ENCODE peak calls at places on chromosomes 6 and 20, in eight cellular contexts. One of them, this sample, is unnamed.

GRCh38 chr6:11381801-11382513 is 149.5 kb upstream of the NEDD9 start:
- DNase-seq in GM23338: no peak
- DNase-seq in A673: no peak
- DNase-seq in HepG2: no peak
- DNase-seq in SK-N-MC: no peak
- DNase-seq in MM.1S: peak; percentile 88
- DNase-seq in fibroblast of lung: no peak
- DNase-seq in GM23248: no peak
- DNase-seq in this sample: no peak

GRCh38 chr6:3194535-3195376 is 32.7 kb downstream of the TUBB2B start:
- DNase-seq in MM.1S: no peak
- DNase-seq in GM23338: peak; percentile 86
- DNase-seq in SK-N-MC: no peak
- DNase-seq in A673: peak; percentile 64
- DNase-seq in GM23248: no peak
- DNase-seq in HepG2: no peak
- DNase-seq in fibroblast of lung: peak; percentile 79
- DNase-seq in this sample: no peak

GRCh38 chr6:39452306-39452705 is 129.8 kb upstream of the KCNK16 start:
- DNase-seq in MM.1S: no peak
- DNase-seq in GM23248: peak; percentile 82
- DNase-seq in SK-N-MC: no peak
- DNase-seq in A673: peak; percentile 91
- DNase-seq in GM23338: no peak
- DNase-seq in HepG2: no peak
- DNase-seq in fibroblast of lung: peak; percentile 85
- DNase-seq in this sample: peak; percentile 43

GRCh38 chr20:35653893-35654292 is 10.8 kb downstream of the CPNE1 start:
- DNase-seq in A673: no peak
- DNase-seq in SK-N-MC: no peak
- DNase-seq in GM23248: no peak
- DNase-seq in HepG2: no peak
- DNase-seq in GM23338: no peak
- DNase-seq in fibroblast of lung: no peak
- DNase-seq in MM.1S: no peak
- DNase-seq in this sample: no peak

GRCh38 chr6:11538049-11538798 is 675 bp downstream of the TMEM170B start:
- DNase-seq in HepG2: no peak
- DNase-seq in MM.1S: no peak
- DNase-seq in GM23338: peak; percentile 69
- DNase-seq in SK-N-MC: no peak
- DNase-seq in A673: peak; percentile 51
- DNase-seq in fibroblast of lung: peak; percentile 6
- DNase-seq in GM23248: peak; percentile 52
- DNase-seq in this sample: no peak

GRCh38 chr6:137399949-137400443 is 94.2 kb downstream of the OLIG3 start:
- DNase-seq in MM.1S: no peak
- DNase-seq in GM23248: no peak
- DNase-seq in A673: no peak
- DNase-seq in GM23338: peak; percentile 31
- DNase-seq in fibroblast of lung: no peak
- DNase-seq in HepG2: no peak
- DNase-seq in SK-N-MC: no peak
- DNase-seq in this sample: no peak

GRCh38 chr20:40650707-40651106 is 38.3 kb downstream of the MAFB start:
- DNase-seq in fibroblast of lung: peak; percentile 9
- DNase-seq in MM.1S: no peak
- DNase-seq in A673: no peak
- DNase-seq in GM23338: no peak
- DNase-seq in HepG2: no peak
- DNase-seq in SK-N-MC: no peak
- DNase-seq in GM23248: no peak
- DNase-seq in this sample: no peak

GRCh38 chr6:3410385-3411360 is 46.2 kb downstream of the SLC22A23 start:
- DNase-seq in GM23338: peak; percentile 97
- DNase-seq in MM.1S: no peak
- DNase-seq in GM23248: peak; percentile 71
- DNase-seq in SK-N-MC: no peak
- DNase-seq in A673: peak; percentile 84
- DNase-seq in HepG2: peak; percentile 95
- DNase-seq in fibroblast of lung: peak; percentile 48
- DNase-seq in this sample: peak; percentile 73

GRCh38 chr6:124962617-124963415 is 579 bp downstream of the RNF217 start:
- DNase-seq in MM.1S: no peak
- DNase-seq in GM23248: peak; percentile 65
- DNase-seq in A673: peak; percentile 57
- DNase-seq in SK-N-MC: no peak
- DNase-seq in GM23338: peak; percentile 63
- DNase-seq in fibroblast of lung: peak; percentile 52
- DNase-seq in HepG2: no peak
- DNase-seq in this sample: peak; percentile 25

GRCh38 chr20:63536241-63536977 is 767 bp downstream of the PTK6 start:
- DNase-seq in SK-N-MC: no peak
- DNase-seq in GM23338: no peak
- DNase-seq in GM23248: peak; percentile 89
- DNase-seq in fibroblast of lung: no peak
- DNase-seq in HepG2: no peak
- DNase-seq in A673: peak; percentile 52
- DNase-seq in MM.1S: no peak
- DNase-seq in this sample: peak; percentile 72

GRCh38 chr20:32574296-32575226 is 10.6 kb downstream of the NOL4L start:
- DNase-seq in A673: peak; percentile 59
- DNase-seq in GM23338: peak; percentile 59
- DNase-seq in fibroblast of lung: peak; percentile 90
- DNase-seq in MM.1S: no peak
- DNase-seq in SK-N-MC: no peak
- DNase-seq in GM23248: peak; percentile 91
- DNase-seq in HepG2: no peak
- DNase-seq in this sample: peak; percentile 34

GRCh38 chr6:1377526-1378223 is 11.7 kb upstream of the FOXF2 start:
- DNase-seq in HepG2: no peak
- DNase-seq in A673: no peak
- DNase-seq in MM.1S: no peak
- DNase-seq in fibroblast of lung: no peak
- DNase-seq in SK-N-MC: no peak
- DNase-seq in GM23248: no peak
- DNase-seq in GM23338: peak; percentile 66
- DNase-seq in this sample: no peak
- TF ChIP-seq EZH2 in HepG2: peak; percentile 53
- TF ChIP-seq EZH2 in A673: peak; percentile 33
- TF ChIP-seq EZH2 in MM.1S: no peak
- TF ChIP-seq EZH2 in fibroblast of lung: peak; percentile 6
- TF ChIP-seq EZH2 in SK-N-MC: peak; percentile 55
- TF ChIP-seq EZH2 in GM23248: no peak
- TF ChIP-seq EZH2 in GM23338: peak; percentile 75
- TF ChIP-seq EZH2 in this sample: no peak

GRCh38 chr6:40753939-40754448 is 166.8 kb upstream of the LRFN2 start:
- DNase-seq in SK-N-MC: no peak
- DNase-seq in HepG2: no peak
- DNase-seq in A673: no peak
- DNase-seq in MM.1S: no peak
- DNase-seq in fibroblast of lung: no peak
- DNase-seq in GM23338: no peak
- DNase-seq in GM23248: no peak
- DNase-seq in this sample: no peak

GRCh38 chr6:40753048-40753447 is 165.9 kb upstream of the LRFN2 start:
- DNase-seq in MM.1S: no peak
- DNase-seq in A673: no peak
- DNase-seq in SK-N-MC: no peak
- DNase-seq in HepG2: no peak
- DNase-seq in GM23248: no peak
- DNase-seq in fibroblast of lung: no peak
- DNase-seq in GM23338: no peak
- DNase-seq in this sample: no peak

GRCh38 chr6:40754481-40755045 is 167.4 kb upstream of the LRFN2 start:
- DNase-seq in GM23248: no peak
- DNase-seq in A673: no peak
- DNase-seq in GM23338: peak; percentile 53
- DNase-seq in HepG2: no peak
- DNase-seq in MM.1S: no peak
- DNase-seq in fibroblast of lung: no peak
- DNase-seq in SK-N-MC: no peak
- DNase-seq in this sample: no peak

GRCh38 chr6:40755749-40756452 is 168.7 kb upstream of the LRFN2 start:
- DNase-seq in A673: peak; percentile 8
- DNase-seq in HepG2: no peak
- DNase-seq in fibroblast of lung: peak; percentile 75
- DNase-seq in GM23248: peak; percentile 81
- DNase-seq in MM.1S: no peak
- DNase-seq in GM23338: no peak
- DNase-seq in SK-N-MC: no peak
- DNase-seq in this sample: peak; percentile 11

GRCh38 chr6:40755046-40755681 is 168.0 kb upstream of the LRFN2 start:
- DNase-seq in fibroblast of lung: peak; percentile 67
- DNase-seq in GM23248: peak; percentile 87
- DNase-seq in SK-N-MC: no peak
- DNase-seq in HepG2: no peak
- DNase-seq in MM.1S: no peak
- DNase-seq in GM23338: peak; percentile 51
- DNase-seq in A673: no peak
- DNase-seq in this sample: no peak
- TF ChIP-seq EZH2 in fibroblast of lung: no peak
- TF ChIP-seq EZH2 in GM23248: no peak
- TF ChIP-seq EZH2 in SK-N-MC: no peak
- TF ChIP-seq EZH2 in HepG2: no peak
- TF ChIP-seq EZH2 in MM.1S: no peak
- TF ChIP-seq EZH2 in GM23338: no peak
- TF ChIP-seq EZH2 in A673: no peak
- TF ChIP-seq EZH2 in this sample: no peak

GRCh38 chr20:52972965-52973819 is 1.0 kb downstream of the TSHZ2 start:
- DNase-seq in MM.1S: peak; percentile 20
- DNase-seq in A673: no peak
- DNase-seq in GM23248: peak; percentile 56
- DNase-seq in HepG2: no peak
- DNase-seq in GM23338: peak; percentile 73
- DNase-seq in SK-N-MC: no peak
- DNase-seq in fibroblast of lung: no peak
- DNase-seq in this sample: no peak
- TF ChIP-seq EZH2 in MM.1S: no peak
- TF ChIP-seq EZH2 in A673: no peak
- TF ChIP-seq EZH2 in GM23248: no peak
- TF ChIP-seq EZH2 in HepG2: peak; percentile 81
- TF ChIP-seq EZH2 in GM23338: no peak
- TF ChIP-seq EZH2 in SK-N-MC: no peak
- TF ChIP-seq EZH2 in fibroblast of lung: no peak
- TF ChIP-seq EZH2 in this sample: no peak

GRCh38 chr20:21102691-21103311 is 3.4 kb downstream of the LINC00237 start:
- DNase-seq in GM23338: peak; percentile 81
- DNase-seq in SK-N-MC: no peak
- DNase-seq in HepG2: no peak
- DNase-seq in A673: peak; percentile 70
- DNase-seq in GM23248: peak; percentile 41
- DNase-seq in MM.1S: no peak
- DNase-seq in fibroblast of lung: no peak
- DNase-seq in this sample: no peak
- TF ChIP-seq EZH2 in GM23338: no peak
- TF ChIP-seq EZH2 in SK-N-MC: no peak
- TF ChIP-seq EZH2 in HepG2: no peak
- TF ChIP-seq EZH2 in A673: no peak
- TF ChIP-seq EZH2 in GM23248: peak; percentile 16
- TF ChIP-seq EZH2 in MM.1S: no peak
- TF ChIP-seq EZH2 in fibroblast of lung: no peak
- TF ChIP-seq EZH2 in this sample: no peak

GRCh38 chr20:60408435-60408834 is 450.2 kb downstream of the CDH26 start:
- DNase-seq in HepG2: no peak
- DNase-seq in A673: no peak
- DNase-seq in GM23338: no peak
- DNase-seq in SK-N-MC: no peak
- DNase-seq in MM.1S: no peak
- DNase-seq in fibroblast of lung: no peak
- DNase-seq in GM23248: no peak
- DNase-seq in this sample: no peak

GRCh38 chr20:60407938-60408337 is 449.7 kb downstream of the CDH26 start:
- DNase-seq in GM23338: no peak
- DNase-seq in GM23248: no peak
- DNase-seq in SK-N-MC: no peak
- DNase-seq in MM.1S: no peak
- DNase-seq in A673: no peak
- DNase-seq in fibroblast of lung: no peak
- DNase-seq in HepG2: no peak
- DNase-seq in this sample: no peak

GRCh38 chr20:60403105-60403741 is 445.0 kb downstream of the CDH26 start:
- DNase-seq in HepG2: no peak
- DNase-seq in fibroblast of lung: peak; percentile 22
- DNase-seq in GM23248: no peak
- DNase-seq in A673: peak; percentile 3
- DNase-seq in MM.1S: peak; percentile 84
- DNase-seq in GM23338: no peak
- DNase-seq in SK-N-MC: no peak
- DNase-seq in this sample: no peak

GRCh38 chr20:60410865-60411264 is 452.6 kb downstream of the CDH26 start:
- DNase-seq in A673: no peak
- DNase-seq in HepG2: no peak
- DNase-seq in MM.1S: no peak
- DNase-seq in SK-N-MC: no peak
- DNase-seq in fibroblast of lung: no peak
- DNase-seq in GM23248: no peak
- DNase-seq in GM23338: no peak
- DNase-seq in this sample: no peak

GRCh38 chr20:60407011-60407771 is 449.0 kb downstream of the CDH26 start:
- DNase-seq in GM23248: no peak
- DNase-seq in MM.1S: no peak
- DNase-seq in fibroblast of lung: no peak
- DNase-seq in HepG2: no peak
- DNase-seq in SK-N-MC: no peak
- DNase-seq in GM23338: no peak
- DNase-seq in A673: no peak
- DNase-seq in this sample: no peak
- TF ChIP-seq EZH2 in GM23248: no peak
- TF ChIP-seq EZH2 in MM.1S: no peak
- TF ChIP-seq EZH2 in fibroblast of lung: no peak
- TF ChIP-seq EZH2 in HepG2: no peak
- TF ChIP-seq EZH2 in SK-N-MC: no peak
- TF ChIP-seq EZH2 in GM23338: no peak
- TF ChIP-seq EZH2 in A673: no peak
- TF ChIP-seq EZH2 in this sample: no peak

DNA sequence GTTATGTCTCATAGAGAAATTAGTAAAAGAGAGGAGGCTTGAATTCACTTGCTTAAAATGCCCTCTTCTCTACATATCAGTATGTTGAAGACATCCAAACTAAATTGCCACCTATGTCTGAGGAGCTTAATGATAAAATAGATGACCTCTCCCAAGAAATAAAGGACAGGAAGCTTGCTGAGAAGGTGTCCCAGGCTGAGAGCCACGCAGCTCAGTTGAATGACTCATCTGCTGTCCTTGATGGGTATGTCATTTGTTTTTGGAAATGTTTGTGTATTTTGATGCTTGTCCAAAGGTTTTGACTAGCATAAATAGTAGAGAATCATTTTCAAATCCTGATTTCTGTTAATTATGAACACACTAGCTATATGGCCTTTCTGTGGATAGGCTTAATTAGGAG is 307.7 kb downstream of the ARHGAP18 start:
- DNase-seq in SK-N-MC: no peak
- DNase-seq in fibroblast of lung: peak; percentile 5
- DNase-seq in HepG2: no peak
- DNase-seq in MM.1S: no peak
- DNase-seq in GM23338: no peak
- DNase-seq in GM23248: peak; percentile 30
- DNase-seq in A673: peak; percentile 3
- DNase-seq in this sample: peak; percentile 12
- TF ChIP-seq EZH2 in SK-N-MC: no peak
- TF ChIP-seq EZH2 in fibroblast of lung: no peak
- TF ChIP-seq EZH2 in HepG2: no peak
- TF ChIP-seq EZH2 in MM.1S: no peak
- TF ChIP-seq EZH2 in GM23338: no peak
- TF ChIP-seq EZH2 in GM23248: no peak
- TF ChIP-seq EZH2 in A673: no peak
- TF ChIP-seq EZH2 in this sample: no peak